ENCODE peak calls at places on chromosomes 2 and 18, in four cellular contexts. One of them, this sample, is unnamed.

GRCh38 chr2:46376586-46377286 is 79.5 kb downstream of the EPAS1 start:
- DNase-seq in fibroblast of pulmonary artery: no peak
- DNase-seq in choroid plexus epithelial cell: no peak
- DNase-seq in breast epithelium: no peak
- DNase-seq in this sample: no peak

GRCh38 chr2:23687214-23687613 is 239.7 kb downstream of the ATAD2B start:
- DNase-seq in choroid plexus epithelial cell: no peak
- DNase-seq in breast epithelium: no peak
- DNase-seq in fibroblast of pulmonary artery: no peak
- DNase-seq in this sample: no peak

GRCh38 chr2:146652311-146652710 is 1192.5 kb upstream of the ACVR2A start:
- DNase-seq in breast epithelium: no peak
- DNase-seq in choroid plexus epithelial cell: peak; percentile 86
- DNase-seq in fibroblast of pulmonary artery: peak; percentile 14
- DNase-seq in this sample: no peak

GRCh38 chr2:200477667-200478121 is 32.2 kb downstream of the KCTD18 start:
- DNase-seq in breast epithelium: no peak
- DNase-seq in fibroblast of pulmonary artery: peak; percentile 32
- DNase-seq in choroid plexus epithelial cell: no peak
- DNase-seq in this sample: no peak

GRCh38 chr2:120261387-120262006 is 8.8 kb downstream of the RALB start:
- DNase-seq in fibroblast of pulmonary artery: no peak
- DNase-seq in choroid plexus epithelial cell: no peak
- DNase-seq in breast epithelium: no peak
- DNase-seq in this sample: no peak

GRCh38 chr2:176105078-176105726 is 1.9 kb upstream of the HOXD11 start:
- DNase-seq in fibroblast of pulmonary artery: no peak
- DNase-seq in breast epithelium: no peak
- DNase-seq in choroid plexus epithelial cell: no peak
- DNase-seq in this sample: no peak

GRCh38 chr2:88967844-88968243 is 276.4 kb downstream of the RPIA start:
- DNase-seq in breast epithelium: no peak
- DNase-seq in fibroblast of pulmonary artery: peak; percentile 7
- DNase-seq in choroid plexus epithelial cell: peak; percentile 20
- DNase-seq in this sample: no peak

GRCh38 chr2:25411281-25411680 is 69.6 kb upstream of the DNMT3A start:
- DNase-seq in choroid plexus epithelial cell: no peak
- DNase-seq in breast epithelium: no peak
- DNase-seq in fibroblast of pulmonary artery: no peak
- DNase-seq in this sample: no peak

GRCh38 chr2:62296034-62296832 is 100.3 kb downstream of the B3GNT2 start:
- DNase-seq in breast epithelium: no peak
- DNase-seq in choroid plexus epithelial cell: no peak
- DNase-seq in fibroblast of pulmonary artery: no peak
- DNase-seq in this sample: no peak

GRCh38 chr2:53509827-53510785 is 257.5 kb upstream of the CHAC2 start:
- DNase-seq in fibroblast of pulmonary artery: no peak
- DNase-seq in choroid plexus epithelial cell: no peak
- DNase-seq in breast epithelium: no peak
- DNase-seq in this sample: no peak

GRCh38 chr2:53511549-53511948 is 256.1 kb upstream of the CHAC2 start:
- DNase-seq in choroid plexus epithelial cell: no peak
- DNase-seq in fibroblast of pulmonary artery: no peak
- DNase-seq in breast epithelium: no peak
- DNase-seq in this sample: no peak

GRCh38 chr2:53505814-53506213 is 261.8 kb upstream of the CHAC2 start:
- DNase-seq in choroid plexus epithelial cell: no peak
- DNase-seq in breast epithelium: no peak
- DNase-seq in fibroblast of pulmonary artery: no peak
- DNase-seq in this sample: no peak

GRCh38 chr2:53512071-53512841 is 255.3 kb upstream of the CHAC2 start:
- DNase-seq in fibroblast of pulmonary artery: peak; percentile 36
- DNase-seq in breast epithelium: no peak
- DNase-seq in choroid plexus epithelial cell: no peak
- DNase-seq in this sample: no peak

DNA sequence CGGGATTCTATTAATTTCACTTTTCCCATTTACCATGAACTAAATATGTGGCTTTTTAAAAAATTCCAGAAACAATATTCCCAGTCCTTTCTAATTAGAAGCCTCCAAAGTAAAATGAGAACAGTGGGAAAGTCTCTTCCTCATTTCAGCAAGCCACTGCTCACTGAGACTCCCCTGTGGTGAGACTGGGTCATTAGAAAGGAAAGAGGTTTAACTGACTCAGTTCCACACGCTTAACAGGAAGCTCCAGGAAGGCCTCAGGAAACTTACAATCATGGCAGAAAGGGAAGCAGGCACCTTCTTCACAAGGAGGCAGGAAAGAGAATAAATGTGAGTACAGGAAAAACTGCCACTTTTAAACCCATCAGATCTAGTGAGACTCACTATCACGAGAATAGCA is 258.9 kb upstream of the CHAC2 start:
- DNase-seq in fibroblast of pulmonary artery: no peak
- DNase-seq in breast epithelium: no peak
- DNase-seq in choroid plexus epithelial cell: peak; percentile 2
- DNase-seq in this sample: no peak
- TF ChIP-seq CTCF in fibroblast of pulmonary artery: no peak
- TF ChIP-seq CTCF in breast epithelium: no peak
- TF ChIP-seq CTCF in choroid plexus epithelial cell: no peak
- TF ChIP-seq CTCF in this sample: no peak

GRCh38 chr2:32182667-32183066 is 17.0 kb downstream of the SLC30A6 start:
- DNase-seq in fibroblast of pulmonary artery: no peak
- DNase-seq in choroid plexus epithelial cell: no peak
- DNase-seq in breast epithelium: no peak
- DNase-seq in this sample: no peak
- TF ChIP-seq CTCF in fibroblast of pulmonary artery: no peak
- TF ChIP-seq CTCF in choroid plexus epithelial cell: no peak
- TF ChIP-seq CTCF in breast epithelium: no peak
- TF ChIP-seq CTCF in this sample: no peak

GRCh38 chr2:204425821-204426220 is 119.5 kb upstream of the PARD3B start:
- DNase-seq in choroid plexus epithelial cell: no peak
- DNase-seq in breast epithelium: no peak
- DNase-seq in fibroblast of pulmonary artery: no peak
- DNase-seq in this sample: no peak

GRCh38 chr2:204431529-204431928 is 113.7 kb upstream of the PARD3B start:
- DNase-seq in fibroblast of pulmonary artery: no peak
- DNase-seq in breast epithelium: no peak
- DNase-seq in choroid plexus epithelial cell: no peak
- DNase-seq in this sample: no peak

GRCh38 chr2:204432196-204432595 is 113.1 kb upstream of the PARD3B start:
- DNase-seq in breast epithelium: no peak
- DNase-seq in choroid plexus epithelial cell: no peak
- DNase-seq in fibroblast of pulmonary artery: no peak
- DNase-seq in this sample: no peak

GRCh38 chr2:204428675-204429074 is 116.6 kb upstream of the PARD3B start:
- DNase-seq in breast epithelium: no peak
- DNase-seq in fibroblast of pulmonary artery: no peak
- DNase-seq in choroid plexus epithelial cell: no peak
- DNase-seq in this sample: no peak
- TF ChIP-seq CTCF in breast epithelium: no peak
- TF ChIP-seq CTCF in fibroblast of pulmonary artery: no peak
- TF ChIP-seq CTCF in choroid plexus epithelial cell: no peak
- TF ChIP-seq CTCF in this sample: no peak

GRCh38 chr2:54997826-54998225 is 52.4 kb downstream of the RTN4 start:
- DNase-seq in fibroblast of pulmonary artery: no peak
- DNase-seq in breast epithelium: no peak
- DNase-seq in choroid plexus epithelial cell: no peak
- DNase-seq in this sample: no peak
- TF ChIP-seq CTCF in fibroblast of pulmonary artery: no peak
- TF ChIP-seq CTCF in breast epithelium: no peak
- TF ChIP-seq CTCF in choroid plexus epithelial cell: no peak
- TF ChIP-seq CTCF in this sample: no peak

GRCh38 chr18:905307-905947 is 756 bp downstream of the ADCYAP1 start:
- DNase-seq in fibroblast of pulmonary artery: no peak
- DNase-seq in choroid plexus epithelial cell: no peak
- DNase-seq in breast epithelium: no peak
- DNase-seq in this sample: no peak

GRCh38 chr18:904135-905090 is at the start of gene ADCYAP1:
- DNase-seq in fibroblast of pulmonary artery: peak; percentile 21
- DNase-seq in breast epithelium: no peak
- DNase-seq in choroid plexus epithelial cell: peak; percentile 19
- DNase-seq in this sample: no peak

GRCh38 chr18:901769-902168 is 2.9 kb upstream of the ADCYAP1 start:
- DNase-seq in choroid plexus epithelial cell: no peak
- DNase-seq in breast epithelium: no peak
- DNase-seq in fibroblast of pulmonary artery: no peak
- DNase-seq in this sample: no peak

GRCh38 chr18:903703-904102 is 968 bp upstream of the ADCYAP1 start:
- DNase-seq in breast epithelium: no peak
- DNase-seq in fibroblast of pulmonary artery: peak; percentile 65
- DNase-seq in choroid plexus epithelial cell: peak; percentile 62
- DNase-seq in this sample: no peak

DNA sequence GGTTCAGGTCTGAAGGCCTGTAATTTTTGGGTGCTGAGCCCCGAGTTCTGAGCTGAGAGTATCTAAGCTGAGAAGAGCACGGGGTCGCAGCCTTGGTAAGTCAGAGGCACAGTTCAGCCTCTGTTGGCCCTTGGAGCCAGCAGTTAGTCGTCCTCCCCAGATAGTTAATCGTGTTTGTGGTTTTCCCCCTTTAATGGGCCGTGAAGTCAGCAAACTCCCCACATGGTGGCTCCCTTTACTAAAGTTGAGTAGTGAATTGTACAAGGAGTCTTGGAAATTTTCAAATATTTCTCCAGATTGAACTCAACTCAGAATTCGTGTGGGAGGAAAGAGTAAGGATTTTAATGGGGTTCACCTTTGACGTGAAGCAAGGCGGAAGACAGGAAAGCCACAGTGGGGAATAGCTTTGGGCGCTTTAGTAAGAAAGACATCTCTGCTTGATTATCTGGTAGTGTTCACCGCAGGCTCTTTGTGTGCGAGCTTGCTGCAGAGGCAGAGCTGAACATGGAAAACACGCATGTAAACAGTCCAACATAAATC is 2.4 kb upstream of the ADCYAP1 start:
- DNase-seq in breast epithelium: no peak
- DNase-seq in fibroblast of pulmonary artery: peak; percentile 51
- DNase-seq in choroid plexus epithelial cell: peak; percentile 34
- DNase-seq in this sample: no peak
- TF ChIP-seq CTCF in breast epithelium: no peak
- TF ChIP-seq CTCF in fibroblast of pulmonary artery: peak; percentile 42
- TF ChIP-seq CTCF in choroid plexus epithelial cell: peak; percentile 47
- TF ChIP-seq CTCF in this sample: no peak

DNA sequence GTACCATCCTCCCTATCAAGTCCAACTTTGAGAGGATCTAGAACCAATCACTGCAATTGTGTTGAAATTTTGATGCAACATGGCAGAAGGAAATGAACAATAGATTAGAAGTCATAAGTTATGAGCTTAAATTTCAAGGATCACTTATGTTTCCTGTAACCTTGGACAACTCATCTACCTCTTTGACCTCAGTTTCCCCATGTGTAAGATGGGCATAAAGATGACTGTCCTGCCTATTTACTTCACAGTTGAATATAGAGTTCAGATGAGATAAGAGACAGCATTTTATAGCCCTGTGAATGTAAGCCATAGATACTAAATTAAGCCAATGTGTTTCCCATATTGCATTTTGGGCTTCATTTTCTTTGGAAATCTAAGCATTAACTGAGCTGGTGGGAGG is 13.0 kb downstream of the CD28 start:
- DNase-seq in fibroblast of pulmonary artery: no peak
- DNase-seq in choroid plexus epithelial cell: no peak
- DNase-seq in breast epithelium: no peak
- DNase-seq in this sample: no peak
- TF ChIP-seq CTCF in fibroblast of pulmonary artery: no peak
- TF ChIP-seq CTCF in choroid plexus epithelial cell: no peak
- TF ChIP-seq CTCF in breast epithelium: no peak
- TF ChIP-seq CTCF in this sample: no peak

DNA sequence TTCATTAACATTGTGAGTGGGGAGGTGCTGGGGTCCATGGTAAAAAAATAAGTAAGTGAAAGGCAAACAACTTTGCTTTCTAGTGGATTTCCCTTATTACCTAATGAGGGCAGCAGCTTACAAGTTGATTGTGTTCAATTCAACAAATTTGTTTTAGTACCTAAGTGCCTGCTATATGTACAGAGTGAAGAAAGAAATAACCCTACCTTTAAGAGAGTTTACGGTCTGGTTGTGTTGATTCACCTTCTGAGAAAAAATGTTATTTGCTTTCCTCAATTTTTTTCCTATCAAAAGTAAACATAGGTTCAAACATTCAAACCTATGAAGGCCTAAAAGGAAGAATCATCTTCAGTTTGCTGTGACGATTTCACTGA is 1.6 kb upstream of the SPTBN1 start:
- DNase-seq in choroid plexus epithelial cell: no peak
- DNase-seq in fibroblast of pulmonary artery: no peak
- DNase-seq in breast epithelium: no peak
- DNase-seq in this sample: no peak
- TF ChIP-seq CTCF in choroid plexus epithelial cell: no peak
- TF ChIP-seq CTCF in fibroblast of pulmonary artery: no peak
- TF ChIP-seq CTCF in breast epithelium: no peak
- TF ChIP-seq CTCF in this sample: no peak

GRCh38 chr2:43945439-43945838 is 50.4 kb downstream of the LRPPRC start:
- DNase-seq in breast epithelium: no peak
- DNase-seq in choroid plexus epithelial cell: no peak
- DNase-seq in fibroblast of pulmonary artery: no peak
- DNase-seq in this sample: no peak

GRCh38 chr2:43944915-43945314 is 50.9 kb downstream of the LRPPRC start:
- DNase-seq in fibroblast of pulmonary artery: no peak
- DNase-seq in choroid plexus epithelial cell: no peak
- DNase-seq in breast epithelium: no peak
- DNase-seq in this sample: no peak

GRCh38 chr2:43948370-43948769 is 47.4 kb downstream of the LRPPRC start:
- DNase-seq in choroid plexus epithelial cell: no peak
- DNase-seq in breast epithelium: no peak
- DNase-seq in fibroblast of pulmonary artery: no peak
- DNase-seq in this sample: no peak

DNA sequence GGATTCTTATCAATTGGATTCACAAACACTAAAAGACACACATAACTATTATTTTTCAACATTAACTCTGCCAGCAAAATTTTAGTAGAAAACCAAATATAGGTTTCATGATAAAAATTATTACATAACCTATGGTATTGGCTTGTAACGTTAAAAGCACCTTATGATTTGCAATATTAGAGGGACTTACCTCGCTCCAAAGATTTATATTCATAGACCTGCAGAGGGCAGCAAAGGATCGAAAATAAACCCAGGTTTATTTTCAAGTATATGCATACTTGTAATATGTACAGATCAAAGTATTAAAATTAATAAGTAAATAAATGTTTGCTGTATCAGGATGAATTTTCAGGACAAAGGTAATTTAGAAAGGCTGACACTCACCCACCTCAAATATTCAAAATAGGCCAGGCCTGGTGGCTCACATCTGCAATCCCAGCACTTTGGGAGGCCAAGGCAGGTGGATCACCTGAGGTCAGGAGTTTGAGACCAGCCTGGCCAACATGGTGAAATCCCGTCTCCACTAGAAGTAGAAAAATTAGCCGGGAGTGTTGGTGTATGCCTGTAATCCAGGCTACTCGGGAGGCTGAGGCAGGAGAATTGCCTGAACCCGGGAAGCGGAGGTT is 45.3 kb downstream of the LRPPRC start:
- DNase-seq in breast epithelium: no peak
- DNase-seq in fibroblast of pulmonary artery: peak; percentile 61
- DNase-seq in choroid plexus epithelial cell: peak; percentile 77
- DNase-seq in this sample: no peak
- TF ChIP-seq CTCF in breast epithelium: peak; percentile 38
- TF ChIP-seq CTCF in fibroblast of pulmonary artery: peak; percentile 44
- TF ChIP-seq CTCF in choroid plexus epithelial cell: peak; percentile 47
- TF ChIP-seq CTCF in this sample: no peak